ENCODE peak calls at places on chromosome 5, in eight cellular contexts. One of them, this sample, is unnamed.

GRCh38 chr5:20113031-20113685 is 125.2 kb upstream of the CDH18 start:
- DNase-seq in NCI-H1436: no peak
- DNase-seq in memory B cell: no peak
- DNase-seq in activated naive CD4-positive, alpha-beta T cell: no peak
- DNase-seq in T follicular helper cell: no peak
- DNase-seq in mammary epithelial cell: no peak
- DNase-seq in substantia nigra: no peak
- DNase-seq in hippocampal formation: no peak
- DNase-seq in this sample: no peak

GRCh38 chr5:170082701-170083100 is 23.0 kb upstream of the FOXI1 start:
- DNase-seq in NCI-H1436: no peak
- DNase-seq in memory B cell: no peak
- DNase-seq in activated naive CD4-positive, alpha-beta T cell: no peak
- DNase-seq in T follicular helper cell: no peak
- DNase-seq in mammary epithelial cell: no peak
- DNase-seq in substantia nigra: no peak
- DNase-seq in hippocampal formation: no peak
- DNase-seq in this sample: no peak

GRCh38 chr5:56819027-56819881 is 3.9 kb downstream of the MAP3K1 start:
- DNase-seq in NCI-H1436: no peak
- DNase-seq in memory B cell: no peak
- DNase-seq in activated naive CD4-positive, alpha-beta T cell: no peak
- DNase-seq in T follicular helper cell: no peak
- DNase-seq in mammary epithelial cell: peak; percentile 52
- DNase-seq in substantia nigra: no peak
- DNase-seq in hippocampal formation: no peak
- DNase-seq in this sample: no peak

GRCh38 chr5:43007246-43007910 is 32.7 kb downstream of the ANXA2R start:
- DNase-seq in NCI-H1436: peak; percentile 78
- DNase-seq in memory B cell: no peak
- DNase-seq in activated naive CD4-positive, alpha-beta T cell: peak; percentile 38
- DNase-seq in T follicular helper cell: peak; percentile 71
- DNase-seq in mammary epithelial cell: peak; percentile 72
- DNase-seq in substantia nigra: peak; percentile 22
- DNase-seq in hippocampal formation: peak; percentile 84
- DNase-seq in this sample: peak; percentile 77

GRCh38 chr5:170267431-170268152 is 30.0 kb downstream of the LCP2 start:
- DNase-seq in NCI-H1436: peak; percentile 28
- DNase-seq in memory B cell: peak; percentile 73
- DNase-seq in activated naive CD4-positive, alpha-beta T cell: peak; percentile 27
- DNase-seq in T follicular helper cell: peak; percentile 77
- DNase-seq in mammary epithelial cell: peak; percentile 42
- DNase-seq in substantia nigra: peak; percentile 19
- DNase-seq in hippocampal formation: peak; percentile 73
- DNase-seq in this sample: peak; percentile 53

GRCh38 chr5:77867194-77867691 is 91.1 kb upstream of the TBCA start:
- DNase-seq in NCI-H1436: no peak
- DNase-seq in memory B cell: no peak
- DNase-seq in activated naive CD4-positive, alpha-beta T cell: no peak
- DNase-seq in T follicular helper cell: no peak
- DNase-seq in mammary epithelial cell: no peak
- DNase-seq in substantia nigra: no peak
- DNase-seq in hippocampal formation: no peak
- DNase-seq in this sample: no peak

GRCh38 chr5:176574297-176574591 is 25.1 kb downstream of the CDHR2 start:
- DNase-seq in NCI-H1436: no peak
- DNase-seq in memory B cell: no peak
- DNase-seq in activated naive CD4-positive, alpha-beta T cell: no peak
- DNase-seq in T follicular helper cell: no peak
- DNase-seq in mammary epithelial cell: no peak
- DNase-seq in substantia nigra: no peak
- DNase-seq in hippocampal formation: no peak
- DNase-seq in this sample: no peak

GRCh38 chr5:91283899-91284298 is 99.2 kb downstream of the ARRDC3 start:
- DNase-seq in NCI-H1436: no peak
- DNase-seq in memory B cell: no peak
- DNase-seq in activated naive CD4-positive, alpha-beta T cell: no peak
- DNase-seq in T follicular helper cell: no peak
- DNase-seq in mammary epithelial cell: peak; percentile 28
- DNase-seq in substantia nigra: no peak
- DNase-seq in hippocampal formation: no peak
- DNase-seq in this sample: no peak

GRCh38 chr5:159975462-159976019 is 33.4 kb upstream of the TTC1 start:
- DNase-seq in NCI-H1436: no peak
- DNase-seq in memory B cell: no peak
- DNase-seq in activated naive CD4-positive, alpha-beta T cell: no peak
- DNase-seq in T follicular helper cell: no peak
- DNase-seq in mammary epithelial cell: peak; percentile 73
- DNase-seq in substantia nigra: no peak
- DNase-seq in hippocampal formation: no peak
- DNase-seq in this sample: no peak

GRCh38 chr5:76145945-76146344 is 62.8 kb downstream of the SV2C start:
- DNase-seq in NCI-H1436: no peak
- DNase-seq in memory B cell: no peak
- DNase-seq in activated naive CD4-positive, alpha-beta T cell: no peak
- DNase-seq in T follicular helper cell: no peak
- DNase-seq in mammary epithelial cell: peak; percentile 8
- DNase-seq in substantia nigra: no peak
- DNase-seq in hippocampal formation: no peak
- DNase-seq in this sample: no peak

GRCh38 chr5:73158313-73158712 is 14.7 kb upstream of the TMEM174 start:
- DNase-seq in NCI-H1436: no peak
- DNase-seq in memory B cell: no peak
- DNase-seq in activated naive CD4-positive, alpha-beta T cell: no peak
- DNase-seq in T follicular helper cell: no peak
- DNase-seq in mammary epithelial cell: peak; percentile 35
- DNase-seq in substantia nigra: no peak
- DNase-seq in hippocampal formation: no peak
- DNase-seq in this sample: no peak

GRCh38 chr5:81425569-81425968 is 31.6 kb upstream of the ACOT12 start:
- DNase-seq in NCI-H1436: peak; percentile 59
- DNase-seq in memory B cell: no peak
- DNase-seq in activated naive CD4-positive, alpha-beta T cell: no peak
- DNase-seq in T follicular helper cell: no peak
- DNase-seq in mammary epithelial cell: peak; percentile 27
- DNase-seq in substantia nigra: no peak
- DNase-seq in hippocampal formation: no peak
- DNase-seq in this sample: no peak

GRCh38 chr5:166722939-166723338 is 1568.5 kb upstream of the WWC1 start:
- DNase-seq in NCI-H1436: no peak
- DNase-seq in memory B cell: no peak
- DNase-seq in activated naive CD4-positive, alpha-beta T cell: no peak
- DNase-seq in T follicular helper cell: no peak
- DNase-seq in mammary epithelial cell: peak; percentile 86
- DNase-seq in substantia nigra: no peak
- DNase-seq in hippocampal formation: no peak
- DNase-seq in this sample: no peak

GRCh38 chr5:367358-368130 is 46.0 kb downstream of the AHRR start:
- DNase-seq in NCI-H1436: no peak
- DNase-seq in memory B cell: no peak
- DNase-seq in activated naive CD4-positive, alpha-beta T cell: no peak
- DNase-seq in T follicular helper cell: no peak
- DNase-seq in mammary epithelial cell: no peak
- DNase-seq in substantia nigra: no peak
- DNase-seq in hippocampal formation: no peak
- DNase-seq in this sample: no peak

GRCh38 chr5:133824661-133825254 is 143.7 kb downstream of the C5orf15 start:
- DNase-seq in NCI-H1436: no peak
- DNase-seq in memory B cell: no peak
- DNase-seq in activated naive CD4-positive, alpha-beta T cell: no peak
- DNase-seq in T follicular helper cell: no peak
- DNase-seq in mammary epithelial cell: peak; percentile 13
- DNase-seq in substantia nigra: no peak
- DNase-seq in hippocampal formation: no peak
- DNase-seq in this sample: no peak

GRCh38 chr5:1914471-1914870 is 31.7 kb upstream of the IRX4 start:
- DNase-seq in NCI-H1436: no peak
- DNase-seq in memory B cell: no peak
- DNase-seq in activated naive CD4-positive, alpha-beta T cell: no peak
- DNase-seq in T follicular helper cell: no peak
- DNase-seq in mammary epithelial cell: no peak
- DNase-seq in substantia nigra: no peak
- DNase-seq in hippocampal formation: no peak
- DNase-seq in this sample: no peak

GRCh38 chr5:37326536-37326935 is 44.4 kb downstream of the NUP155 start:
- DNase-seq in NCI-H1436: no peak
- DNase-seq in memory B cell: no peak
- DNase-seq in activated naive CD4-positive, alpha-beta T cell: no peak
- DNase-seq in T follicular helper cell: no peak
- DNase-seq in mammary epithelial cell: no peak
- DNase-seq in substantia nigra: no peak
- DNase-seq in hippocampal formation: no peak
- DNase-seq in this sample: no peak

GRCh38 chr5:61246768-61247307 is 84.6 kb upstream of the SMIM15 start:
- DNase-seq in NCI-H1436: no peak
- DNase-seq in memory B cell: no peak
- DNase-seq in activated naive CD4-positive, alpha-beta T cell: no peak
- DNase-seq in T follicular helper cell: no peak
- DNase-seq in mammary epithelial cell: no peak
- DNase-seq in substantia nigra: no peak
- DNase-seq in hippocampal formation: no peak
- DNase-seq in this sample: no peak

GRCh38 chr5:39355324-39355723 is 9.0 kb downstream of the C9 start:
- DNase-seq in NCI-H1436: no peak
- DNase-seq in memory B cell: no peak
- DNase-seq in activated naive CD4-positive, alpha-beta T cell: no peak
- DNase-seq in T follicular helper cell: no peak
- DNase-seq in mammary epithelial cell: peak; percentile 43
- DNase-seq in substantia nigra: no peak
- DNase-seq in hippocampal formation: no peak
- DNase-seq in this sample: no peak

GRCh38 chr5:124819201-124819600 is 72.8 kb upstream of the ZNF608 start:
- DNase-seq in NCI-H1436: no peak
- DNase-seq in memory B cell: no peak
- DNase-seq in activated naive CD4-positive, alpha-beta T cell: no peak
- DNase-seq in T follicular helper cell: no peak
- DNase-seq in mammary epithelial cell: peak; percentile 39
- DNase-seq in substantia nigra: no peak
- DNase-seq in hippocampal formation: no peak
- DNase-seq in this sample: no peak

GRCh38 chr5:129803403-129803802 is 55.5 kb downstream of the MINAR2 start:
- DNase-seq in NCI-H1436: no peak
- DNase-seq in memory B cell: no peak
- DNase-seq in activated naive CD4-positive, alpha-beta T cell: no peak
- DNase-seq in T follicular helper cell: no peak
- DNase-seq in mammary epithelial cell: no peak
- DNase-seq in substantia nigra: no peak
- DNase-seq in hippocampal formation: no peak
- DNase-seq in this sample: no peak

GRCh38 chr5:137629646-137630045 is 106.2 kb downstream of the KLHL3 start:
- DNase-seq in NCI-H1436: peak; percentile 48
- DNase-seq in memory B cell: peak; percentile 17
- DNase-seq in activated naive CD4-positive, alpha-beta T cell: no peak
- DNase-seq in T follicular helper cell: no peak
- DNase-seq in mammary epithelial cell: peak; percentile 38
- DNase-seq in substantia nigra: no peak
- DNase-seq in hippocampal formation: no peak
- DNase-seq in this sample: no peak

GRCh38 chr5:1801954-1802295 is 718 bp downstream of the NDUFS6 start:
- DNase-seq in NCI-H1436: no peak
- DNase-seq in memory B cell: no peak
- DNase-seq in activated naive CD4-positive, alpha-beta T cell: no peak
- DNase-seq in T follicular helper cell: no peak
- DNase-seq in mammary epithelial cell: no peak
- DNase-seq in substantia nigra: no peak
- DNase-seq in hippocampal formation: no peak
- DNase-seq in this sample: no peak

GRCh38 chr5:54171645-54172384 is 138.6 kb downstream of the ARL15 start:
- DNase-seq in NCI-H1436: no peak
- DNase-seq in memory B cell: no peak
- DNase-seq in activated naive CD4-positive, alpha-beta T cell: no peak
- DNase-seq in T follicular helper cell: no peak
- DNase-seq in mammary epithelial cell: peak; percentile 47
- DNase-seq in substantia nigra: no peak
- DNase-seq in hippocampal formation: no peak
- DNase-seq in this sample: no peak

GRCh38 chr5:57456056-57456455 is 26.6 kb downstream of the ACTBL2 start:
- DNase-seq in NCI-H1436: no peak
- DNase-seq in memory B cell: no peak
- DNase-seq in activated naive CD4-positive, alpha-beta T cell: no peak
- DNase-seq in T follicular helper cell: no peak
- DNase-seq in mammary epithelial cell: no peak
- DNase-seq in substantia nigra: no peak
- DNase-seq in hippocampal formation: no peak
- DNase-seq in this sample: no peak

GRCh38 chr5:177362102-177362868 is 4.6 kb downstream of the RGS14 start:
- DNase-seq in NCI-H1436: no peak
- DNase-seq in memory B cell: no peak
- DNase-seq in activated naive CD4-positive, alpha-beta T cell: no peak
- DNase-seq in T follicular helper cell: peak; percentile 39
- DNase-seq in mammary epithelial cell: peak; percentile 19
- DNase-seq in substantia nigra: no peak
- DNase-seq in hippocampal formation: no peak
- DNase-seq in this sample: no peak

GRCh38 chr5:1642621-1643061 is 118.9 kb upstream of the LPCAT1 start:
- DNase-seq in NCI-H1436: no peak
- DNase-seq in memory B cell: no peak
- DNase-seq in activated naive CD4-positive, alpha-beta T cell: no peak
- DNase-seq in T follicular helper cell: no peak
- DNase-seq in mammary epithelial cell: no peak
- DNase-seq in substantia nigra: no peak
- DNase-seq in hippocampal formation: no peak
- DNase-seq in this sample: no peak

GRCh38 chr5:159971038-159971437 is 37.9 kb upstream of the TTC1 start:
- DNase-seq in NCI-H1436: no peak
- DNase-seq in memory B cell: no peak
- DNase-seq in activated naive CD4-positive, alpha-beta T cell: no peak
- DNase-seq in T follicular helper cell: no peak
- DNase-seq in mammary epithelial cell: no peak
- DNase-seq in substantia nigra: no peak
- DNase-seq in hippocampal formation: no peak
- DNase-seq in this sample: no peak

GRCh38 chr5:180090769-180091546 is 19.4 kb upstream of the RNF130 start:
- DNase-seq in NCI-H1436: no peak
- DNase-seq in memory B cell: no peak
- DNase-seq in activated naive CD4-positive, alpha-beta T cell: no peak
- DNase-seq in T follicular helper cell: no peak
- DNase-seq in mammary epithelial cell: peak; percentile 24
- DNase-seq in substantia nigra: no peak
- DNase-seq in hippocampal formation: peak; percentile 31
- DNase-seq in this sample: peak; percentile 19

GRCh38 chr5:170315154-170315553 is 17.6 kb upstream of the LCP2 start:
- DNase-seq in NCI-H1436: no peak
- DNase-seq in memory B cell: no peak
- DNase-seq in activated naive CD4-positive, alpha-beta T cell: no peak
- DNase-seq in T follicular helper cell: no peak
- DNase-seq in mammary epithelial cell: no peak
- DNase-seq in substantia nigra: peak; percentile 39
- DNase-seq in hippocampal formation: peak; percentile 81
- DNase-seq in this sample: peak; percentile 77